ENCODE peak calls at places on chromosomes 6 and 20, in eight cellular contexts. A is NCI-H1105, U is hypothalamus, W is GM23338, Q is cardiac septum, S is SK-MEL-5, Y is HEK293T, O is H54. V is an unnamed sample.

GRCh38 chr20:6697228-6697972 is 70.1 kb upstream of the BMP2 start:
- DNase-seq in S (no peak), A (no peak), U (no peak), Q (no peak), W (no peak), Y (no peak), O (no peak), V (no peak)

GRCh38 chr20:1894951-1895673 is at the start of gene SIRPA:
- DNase-seq in A (peak; percentile 48), W (peak; percentile 57), Q (peak; percentile 88), U (peak; percentile 59), O (peak; percentile 89), S (peak; percentile 49), Y (peak; percentile 56), V (peak; percentile 58)

GRCh38 chr6:137727206-137727605 is 139.9 kb upstream of the TNFAIP3 start:
- DNase-seq in W (no peak), Y (no peak), A (no peak), S (no peak), U (no peak), Q (no peak), O (no peak), V (no peak)

GRCh38 chr6:1416191-1416764 is 26.9 kb downstream of the FOXF2 start:
- DNase-seq in Q (peak; percentile 26), A (no peak), W (peak; percentile 55), O (no peak), S (no peak), U (no peak), Y (no peak), V (no peak)

GRCh38 chr20:49508435-49509199 is 26.1 kb upstream of the KCNB1 start:
- DNase-seq in Y (peak; percentile 59), W (peak; percentile 77), U (no peak), Q (no peak), O (peak; percentile 35), A (peak; percentile 48), S (peak; percentile 70), V (no peak)

GRCh38 chr20:64143018-64143801 is 21.0 kb upstream of the MYT1 start:
- DNase-seq in W (no peak), U (no peak), Q (peak; percentile 36), S (no peak), O (no peak), A (no peak), Y (no peak), V (no peak)

GRCh38 chr6:147774856-147775255 is 266.4 kb downstream of the SAMD5 start:
- DNase-seq in S (peak; percentile 11), A (no peak), Y (peak; percentile 34), W (peak; percentile 65), O (no peak), U (no peak), Q (no peak), V (no peak)

GRCh38 chr20:32820000-32820697 is 395 bp downstream of the MAPRE1 start:
- DNase-seq in Q (no peak), A (peak; percentile 70), Y (peak; percentile 87), U (peak; percentile 78), O (peak; percentile 47), W (peak; percentile 96), S (peak; percentile 71), V (no peak)

GRCh38 chr20:39983183-39983582 is 705.9 kb downstream of the MAFB start:
- DNase-seq in O (no peak), A (no peak), S (no peak), Y (no peak), U (no peak), W (no peak), Q (no peak), V (no peak)

GRCh38 chr6:143164565-143165105 is 103.9 kb downstream of the AIG1 start:
- DNase-seq in U (no peak), Q (no peak), S (no peak), O (no peak), W (no peak), A (no peak), Y (no peak), V (no peak)